ENCODE peak calls at places on chromosomes 5 and 9, in five cellular contexts. S is cardiac fibroblast, R is foreskin fibroblast, T is AG04449, E is fibroblast of the aortic adventitia. I is an unnamed sample.
A peak's percentile ranks its signal among the peaks of the same experiment; 100 is the strongest.

GRCh38 chr5:1666221-1666620 is 133.4 kb downstream of the MRPL36 start:
- DNase-seq in S (no peak), R (no peak), T (no peak), E (no peak), I (no peak)

GRCh38 chr9:114070188-114071103 is 7.7 kb downstream of the AMBP start:
- DNase-seq in S (no peak), R (no peak), T (no peak), E (no peak), I (no peak)

GRCh38 chr5:143922718-143923117 is 110.8 kb downstream of the HMHB1 start:
- DNase-seq in S (peak; percentile 58), R (peak; percentile 81), T (no peak), E (peak; percentile 66), I (no peak)

GRCh38 chr5:142592365-142592764 is 93.5 kb downstream of the FGF1 start:
- DNase-seq in S (no peak), R (no peak), T (no peak), E (no peak), I (no peak)

GRCh38 chr9:93288341-93288740 is 104.4 kb downstream of the WNK2 start:
- DNase-seq in S (no peak), R (no peak), T (no peak), E (no peak), I (no peak)

GRCh38 chr5:148976569-148977321 is 86.1 kb downstream of the SH3TC2 start:
- DNase-seq in S (no peak), R (peak; percentile 57), T (peak; percentile 49), E (no peak), I (no peak)

GRCh38 chr5:111223086-111223789 is 946 bp upstream of the CAMK4 start:
- DNase-seq in S (no peak), R (no peak), T (no peak), E (no peak), I (no peak)

GRCh38 chr5:126368239-126368812 is 54.9 kb upstream of the GRAMD2B start:
- DNase-seq in S (no peak), R (no peak), T (no peak), E (no peak), I (no peak)

GRCh38 chr5:87876616-87877015 is 392.0 kb downstream of the TMEM161B start:
- DNase-seq in S (no peak), R (no peak), T (no peak), E (no peak), I (no peak)

GRCh38 chr5:87877495-87877894 is 391.1 kb downstream of the TMEM161B start:
- DNase-seq in S (no peak), R (no peak), T (no peak), E (no peak), I (no peak)

GRCh38 chr5:87872986-87873385 is 395.7 kb downstream of the TMEM161B start:
- DNase-seq in S (no peak), R (no peak), T (no peak), E (no peak), I (no peak)

GRCh38 chr5:87877023-87877422 is 391.6 kb downstream of the TMEM161B start:
- DNase-seq in S (no peak), R (no peak), T (no peak), E (no peak), I (no peak)
- H3K4me3 ChIP-seq in S (no peak overlapping the region), R (no peak overlapping the region), T (no peak overlapping the region), E (no peak overlapping the region), I (no peak overlapping the region)

DNA sequence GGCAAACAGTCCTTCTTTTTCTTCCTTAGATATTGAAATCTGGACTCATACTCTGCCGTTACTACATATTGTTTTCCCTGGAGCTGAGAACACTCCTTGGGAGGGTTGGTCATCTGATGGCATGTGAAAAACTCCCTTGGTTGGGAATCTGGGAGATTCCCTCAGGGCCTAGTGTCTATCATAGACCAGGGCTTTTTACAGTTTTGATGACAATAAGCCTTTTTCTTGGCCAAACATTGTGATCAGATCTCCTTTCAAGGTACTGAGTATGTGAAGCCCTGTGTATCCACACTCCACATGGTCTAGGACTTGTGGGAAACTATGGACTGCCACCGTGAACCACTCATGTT is 32.9 kb downstream of the TMEM252 start:
- DNase-seq in S (no peak), R (no peak), T (no peak), E (no peak), I (no peak)
- TF ChIP-seq CTCF in S (no peak), R (no peak), T (no peak), E (no peak), I (no peak)

GRCh38 chr9:95171001-95171400 is 146.5 kb downstream of the FANCC start:
- DNase-seq in S (peak; percentile 46), R (no peak), T (no peak), E (peak; percentile 40), I (no peak)
- H3K4me3 ChIP-seq in S (no peak overlapping the region), R (no peak overlapping the region), T (no peak overlapping the region), E (no peak overlapping the region), I (no peak overlapping the region)

DNA sequence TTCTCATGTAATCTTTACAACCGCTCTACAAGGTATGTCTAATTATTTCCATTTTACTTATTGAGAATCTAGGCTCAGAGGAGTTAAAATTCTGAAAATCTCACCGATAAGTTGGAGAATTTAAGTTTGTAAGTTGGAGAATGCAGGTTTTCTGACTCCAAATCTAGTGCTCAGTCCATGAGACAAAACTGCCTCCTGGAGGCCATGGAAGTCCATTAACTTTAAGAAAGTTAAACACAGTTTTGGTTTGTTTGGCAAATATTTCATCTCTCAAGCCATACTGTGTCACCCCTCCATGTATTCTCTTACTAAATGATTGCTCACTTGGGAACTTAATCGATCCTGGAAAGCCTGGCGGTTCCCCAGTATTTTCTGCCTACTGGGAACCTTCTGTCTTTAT is 52.6 kb downstream of the INIP start:
- DNase-seq in S (peak; percentile 20), R (peak; percentile 14), T (no peak), E (peak; percentile 33), I (peak; percentile 5)
- TF ChIP-seq CTCF in S (peak; percentile 22), R (peak; percentile 36), T (no peak), E (peak; percentile 22), I (peak; percentile 54)

GRCh38 chr5:88888799-88889164 is 5.8 kb upstream of the MEF2C start:
- DNase-seq in S (no peak), R (no peak), T (no peak), E (peak; percentile 15), I (no peak)
- H3K4me3 ChIP-seq in S (peak overlapping the region; percentile 70), R (peak overlapping the region; percentile 66), T (peak overlapping the region; percentile 62), E (peak overlapping the region; percentile 72), I (peak overlapping the region; percentile 64)

GRCh38 chr9:38662763-38663593 is 42.6 kb upstream of the ANKRD18A start:
- DNase-seq in S (peak; percentile 51), R (peak; percentile 23), T (no peak), E (peak; percentile 45), I (no peak)
- TF ChIP-seq CTCF in S (peak; percentile 9), R (no peak), T (peak; percentile 29), E (peak; percentile 41), I (no peak)

GRCh38 chr5:88880196-88880595 is 2.8 kb downstream of the MEF2C start:
- DNase-seq in S (no peak), R (no peak), T (no peak), E (peak; percentile 14), I (no peak)

GRCh38 chr5:88878976-88879375 is 4.0 kb downstream of the MEF2C start:
- DNase-seq in S (peak; percentile 14), R (no peak), T (no peak), E (peak; percentile 51), I (no peak)

GRCh38 chr5:88881566-88881965 is 1.4 kb downstream of the MEF2C start:
- DNase-seq in S (peak; percentile 44), R (no peak), T (no peak), E (peak; percentile 60), I (no peak)

GRCh38 chr5:88877826-88878225 is 5.2 kb downstream of the MEF2C start:
- DNase-seq in S (peak; percentile 64), R (no peak), T (no peak), E (peak; percentile 69), I (no peak)

GRCh38 chr5:88879724-88880123 is 3.3 kb downstream of the MEF2C start:
- DNase-seq in S (no peak), R (no peak), T (no peak), E (peak; percentile 37), I (no peak)
- H3K4me3 ChIP-seq in S (peak overlapping the region; percentile 4), R (no peak overlapping the region), T (no peak overlapping the region), E (peak overlapping the region; percentile 43), I (no peak overlapping the region)

DNA sequence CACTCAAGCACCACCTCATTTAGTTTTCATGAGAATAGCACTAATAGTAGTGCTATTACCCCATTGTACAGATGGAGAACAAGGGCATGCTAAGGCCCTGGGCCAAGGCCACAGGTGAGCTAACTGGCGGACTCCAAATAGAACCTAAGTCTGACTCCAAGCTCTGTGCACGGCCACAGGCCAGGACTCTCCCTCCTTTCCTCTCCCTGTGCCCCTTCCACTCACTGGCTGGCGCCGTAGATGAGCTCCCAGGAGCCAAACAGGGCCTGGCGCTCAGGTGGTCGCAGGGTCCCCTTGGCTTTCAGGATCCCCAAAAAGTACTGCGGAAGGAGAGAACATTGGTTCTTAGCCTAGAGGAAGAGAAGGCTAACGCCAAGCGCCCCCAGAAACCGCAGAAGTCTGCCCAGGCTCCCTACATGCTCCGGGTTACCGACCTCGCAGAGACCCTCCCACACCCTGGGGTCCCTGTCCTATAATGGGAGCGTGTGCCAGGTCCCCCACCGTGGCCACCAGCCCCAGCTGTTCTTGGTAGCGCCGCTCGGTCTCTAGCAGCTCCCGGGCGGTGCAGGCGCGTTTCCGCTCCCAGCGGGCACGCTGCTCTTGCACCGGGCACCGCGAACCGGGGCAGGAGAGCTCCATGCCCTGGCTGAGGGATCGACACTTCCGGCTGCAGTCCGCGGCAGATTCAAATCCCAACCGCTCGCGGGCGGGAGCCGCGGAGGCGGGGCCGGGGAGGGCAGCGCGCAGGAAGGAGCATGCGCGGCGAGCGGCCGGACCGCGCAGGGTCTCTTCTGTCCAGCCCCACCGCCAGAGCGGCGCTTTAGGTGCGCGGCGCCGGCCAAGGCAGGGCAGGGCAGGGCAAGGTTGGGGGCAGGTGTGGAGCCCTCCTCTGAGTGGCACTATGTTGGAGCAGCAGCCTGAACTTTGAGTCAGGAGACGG is at the start of gene ARHGEF39:
- DNase-seq in S (peak; percentile 79), R (peak; percentile 70), T (no peak), E (peak; percentile 66), I (no peak)
- TF ChIP-seq CTCF in S (no peak), R (peak; percentile 17), T (peak; percentile 31), E (peak; percentile 12), I (peak; percentile 7)

DNA sequence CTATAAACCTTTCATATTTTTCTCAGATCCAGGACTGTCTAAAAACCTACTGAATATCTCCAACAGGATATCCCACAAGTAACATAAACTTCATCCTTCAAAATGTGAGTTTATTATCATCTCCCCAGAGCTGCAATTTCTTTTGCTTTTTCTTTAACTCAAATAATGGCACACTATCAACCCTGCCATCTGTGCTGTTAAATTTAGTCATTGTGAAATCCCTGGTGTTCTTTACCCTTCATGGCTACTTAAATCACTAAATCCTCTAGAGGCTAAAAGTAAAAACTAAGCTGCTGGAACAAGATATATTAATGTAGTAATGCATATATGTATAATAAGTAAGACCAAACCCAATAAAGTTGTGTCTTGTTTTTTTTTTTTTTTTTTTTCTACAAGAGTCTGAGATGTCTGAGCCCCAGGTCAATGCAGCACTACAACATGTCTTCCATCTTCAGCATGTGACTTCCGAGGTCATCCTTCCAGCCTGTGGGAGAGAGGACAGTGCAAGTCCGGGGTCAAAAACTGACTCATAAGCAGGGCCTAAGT is 362.9 kb downstream of the ADGRV1 start:
- DNase-seq in S (no peak), R (no peak), T (no peak), E (no peak), I (no peak)
- H3K4me3 ChIP-seq in S (no peak overlapping the region), R (no peak overlapping the region), T (no peak overlapping the region), E (no peak overlapping the region), I (no peak overlapping the region)